ENCODE peak calls at places on chromosomes 1 and 21, in nine cellular contexts. U is NCI-H748 treated with DMSO at 0.1 percent for 48 hours; Q is posterior cingulate gyrus; G is amygdala; B is bronchial epithelial cell; E is T follicular helper cell; W is SW480; H is activated CD4-positive, alpha-beta T cell treated with anti-CD3 and anti-CD28 coated beads, Interleukin-2, amount 50 U/mL, for 24 hours; N is substantia nigra. S is an unnamed sample.

GRCh38 chr1:150967936-150968335 is 6.7 kb downstream of the CERS2 start:
- DNase-seq in U (no peak), H (no peak), G (no peak), Q (no peak), W (no peak), N (no peak), E (no peak), B (no peak), S (no peak)

GRCh38 chr1:1599030-1599916 is 662 bp downstream of the FNDC10 start:
- DNase-seq in U (no peak), H (no peak), Q (no peak), N (no peak), B (no peak), E (no peak), W (no peak), G (no peak), S (no peak)

GRCh38 chr1:171984262-171984661 is 143.0 kb downstream of the DNM3 start:
- DNase-seq in G (no peak), B (no peak), Q (peak), E (no peak), U (no peak), H (no peak), W (no peak), N (peak), S (no peak)

GRCh38 chr21:44761011-44761729 is 40.5 kb downstream of the UBE2G2 start:
- DNase-seq in U (peak), E (no peak), B (peak), Q (no peak), G (no peak), H (no peak), W (peak), N (no peak), S (peak)

GRCh38 chr1:12711421-12712005 is 4.4 kb upstream of the AADACL3 start:
- DNase-seq in B (no peak), N (no peak), W (no peak), H (no peak), U (no peak), E (no peak), G (no peak), Q (no peak), S (no peak)

GRCh38 chr1:13814131-13814530 is 114.1 kb downstream of the PRDM2 start:
- DNase-seq in E (no peak), Q (no peak), B (no peak), N (no peak), H (no peak), W (no peak), U (no peak), G (no peak), S (no peak)

GRCh38 chr1:44637590-44638411 is 36.5 kb downstream of the TMEM53 start:
- DNase-seq in U (no peak), G (no peak), Q (no peak), E (no peak), N (no peak), B (no peak), W (no peak), H (no peak), S (no peak)

GRCh38 chr1:25148673-25149300 is 83.5 kb downstream of the SYF2 start:
- DNase-seq in B (peak), Q (no peak), H (peak), G (no peak), E (no peak), N (no peak), W (peak), U (no peak), S (no peak)

GRCh38 chr1:110672753-110673108 is 2.0 kb downstream of the KCNA3 start:
- DNase-seq in E (peak), W (no peak), B (no peak), G (no peak), H (no peak), N (no peak), U (peak), Q (no peak), S (no peak)

GRCh38 chr1:241934181-241934815 is 23.3 kb upstream of the BECN2 start:
- DNase-seq in G (no peak), N (peak), B (peak), E (no peak), H (no peak), U (no peak), W (peak), Q (peak), S (no peak)

GRCh38 chr1:201506573-201507567 is at the start of gene CSRP1:
- DNase-seq in G (peak), E (peak), U (peak), H (peak), B (peak), N (peak), W (peak), Q (peak), S (peak)

GRCh38 chr1:185567006-185567405 is 167.2 kb upstream of the HMCN1 start:
- DNase-seq in N (no peak), G (no peak), Q (no peak), W (peak), E (peak), U (peak), H (peak), B (peak), S (peak)

GRCh38 chr1:149906561-149906960 is 7.2 kb downstream of the BOLA1 start:
- DNase-seq in Q (no peak), N (no peak), H (no peak), U (no peak), G (no peak), B (no peak), E (no peak), W (no peak), S (no peak)

GRCh38 chr1:77047978-77048614 is 171.1 kb downstream of the PIGK start:
- DNase-seq in Q (no peak), G (no peak), E (no peak), B (no peak), N (no peak), H (no peak), U (no peak), W (no peak), S (no peak)

GRCh38 chr1:119440908-119441307 is 26.0 kb downstream of the HSD3B2 start:
- DNase-seq in H (no peak), W (no peak), Q (no peak), B (no peak), N (no peak), G (no peak), E (no peak), U (no peak), S (no peak)

GRCh38 chr1:11531943-11532342 is 53.0 kb downstream of the DISP3 start:
- DNase-seq in H (no peak), N (no peak), E (no peak), G (no peak), Q (no peak), W (no peak), U (no peak), B (no peak), S (no peak)

GRCh38 chr1:62271137-62271536 is 48.1 kb downstream of the KANK4 start:
- DNase-seq in N (no peak), G (no peak), U (no peak), B (no peak), W (no peak), Q (no peak), H (no peak), E (no peak), S (no peak)

GRCh38 chr1:159598196-159598595 is 10.6 kb downstream of the APCS start:
- DNase-seq in N (no peak), E (no peak), B (peak), H (no peak), G (no peak), W (peak), U (no peak), Q (no peak), S (peak)